ENCODE peak calls at places on chromosomes 13 and 19, in seven cellular contexts. G is epithelial cell of esophagus, W is WTC11, Y is cardiac fibroblast, S is D721Med, H is omental fat pad, Z is thoracic aorta. N is an unnamed sample.

GRCh38 chr13:37602743-37603381 is 4.3 kb upstream of the POSTN start:
- DNase-seq in G (peak), W (no peak), Z (no peak), S (no peak), H (no peak), Y (peak), N (no peak)

GRCh38 chr19:15448778-15449619 is 757 bp downstream of the WIZ start:
- DNase-seq in S (no peak), Z (no peak), Y (peak), H (no peak), G (no peak), W (no peak), N (peak)

GRCh38 chr19:36894849-36895383 is 21.2 kb downstream of the ZNF829 start:
- DNase-seq in Z (no peak), H (no peak), G (no peak), W (no peak), Y (no peak), S (no peak), N (no peak)

GRCh38 chr13:41017744-41018582 is 1.2 kb downstream of the ELF1 start:
- DNase-seq in W (no peak), G (peak), H (no peak), Y (no peak), Z (no peak), S (no peak), N (no peak)

GRCh38 chr13:78102121-78102677 is 183.6 kb upstream of the EDNRB start:
- DNase-seq in W (no peak), Z (no peak), G (peak), H (no peak), S (no peak), Y (peak), N (no peak)

GRCh38 chr19:6731822-6732221 is 5.6 kb downstream of the GPR108 start:
- DNase-seq in H (no peak), Y (no peak), S (no peak), Z (no peak), W (no peak), G (no peak), N (no peak)

GRCh38 chr13:23695711-23696512 is 125.7 kb downstream of the TNFRSF19 start:
- DNase-seq in Y (no peak), Z (no peak), G (peak), W (peak), S (no peak), H (no peak), N (no peak)

GRCh38 chr13:75896271-75896670 is 260.1 kb downstream of the LMO7 start:
- DNase-seq in S (no peak), H (no peak), Y (no peak), W (no peak), Z (no peak), G (no peak), N (no peak)

GRCh38 chr19:50844296-50844935 is 10.3 kb upstream of the KLK3 start:
- DNase-seq in S (no peak), G (no peak), Z (no peak), Y (no peak), H (no peak), W (no peak), N (no peak)

GRCh38 chr19:1674293-1674679 is 21.9 kb upstream of the TCF3 start:
- DNase-seq in W (no peak), Z (no peak), S (no peak), G (no peak), Y (no peak), H (no peak), N (peak)

GRCh38 chr19:1680976-1681375 is 28.6 kb upstream of the TCF3 start:
- DNase-seq in H (no peak), Z (no peak), Y (no peak), G (no peak), S (no peak), W (no peak), N (no peak)

GRCh38 chr19:1676351-1677266 is 24.2 kb upstream of the TCF3 start:
- DNase-seq in H (no peak), S (no peak), Z (no peak), Y (no peak), W (no peak), G (no peak), N (no peak)

GRCh38 chr19:1675633-1676350 is 23.4 kb upstream of the TCF3 start:
- DNase-seq in G (no peak), S (no peak), H (no peak), Z (no peak), W (no peak), Y (no peak), N (peak)

DNA sequence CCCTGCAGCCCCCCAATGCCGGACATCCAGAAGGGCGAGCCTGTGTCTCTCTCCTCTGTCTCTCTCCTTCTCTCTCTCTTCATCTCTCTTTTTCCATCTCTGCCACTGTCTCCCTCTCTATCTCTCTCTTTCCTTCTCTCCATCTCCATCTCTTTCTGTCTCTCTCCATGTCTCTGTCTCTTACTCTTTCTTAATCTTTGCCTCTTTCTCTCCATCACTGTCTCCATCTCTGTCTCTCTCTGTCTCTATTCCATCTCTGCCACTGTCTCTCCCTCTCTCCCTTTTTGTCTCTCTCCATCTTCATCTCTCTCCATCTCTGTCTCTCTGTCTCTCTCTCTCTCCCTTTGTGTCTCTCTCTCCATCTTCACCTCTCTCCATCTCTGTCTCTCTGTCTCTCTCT is 25.7 kb upstream of the TCF3 start:
- DNase-seq in H (no peak), S (no peak), W (no peak), G (no peak), Y (no peak), Z (no peak), N (no peak)
- TF ChIP-seq CTCF in H (no peak), S (no peak), W (no peak), G (no peak), Y (no peak), Z (no peak), N (no peak)

DNA sequence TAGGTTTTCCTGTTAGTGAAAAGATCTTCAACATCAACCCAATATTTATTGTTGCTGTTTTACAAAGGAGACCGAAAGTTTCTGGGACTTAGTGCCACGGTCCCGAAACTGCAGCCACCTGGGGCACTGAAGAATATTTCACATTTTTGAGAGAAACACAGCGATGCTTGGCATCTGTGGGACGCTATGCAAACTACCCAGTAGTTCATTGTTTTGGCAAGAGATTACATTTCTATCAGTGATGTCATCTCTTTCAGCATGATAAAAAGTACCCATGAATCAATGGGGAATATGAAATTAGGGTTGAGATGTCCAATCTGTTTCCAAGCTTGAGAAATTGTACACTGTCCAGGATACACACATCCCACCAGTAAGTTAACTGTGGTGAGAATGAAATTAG is 43.9 kb downstream of the TGDS start:
- DNase-seq in G (no peak), Z (no peak), W (no peak), Y (no peak), H (no peak), S (no peak), N (no peak)
- TF ChIP-seq CTCF in G (no peak), Z (no peak), W (no peak), Y (no peak), H (no peak), S (no peak), N (no peak)

DNA sequence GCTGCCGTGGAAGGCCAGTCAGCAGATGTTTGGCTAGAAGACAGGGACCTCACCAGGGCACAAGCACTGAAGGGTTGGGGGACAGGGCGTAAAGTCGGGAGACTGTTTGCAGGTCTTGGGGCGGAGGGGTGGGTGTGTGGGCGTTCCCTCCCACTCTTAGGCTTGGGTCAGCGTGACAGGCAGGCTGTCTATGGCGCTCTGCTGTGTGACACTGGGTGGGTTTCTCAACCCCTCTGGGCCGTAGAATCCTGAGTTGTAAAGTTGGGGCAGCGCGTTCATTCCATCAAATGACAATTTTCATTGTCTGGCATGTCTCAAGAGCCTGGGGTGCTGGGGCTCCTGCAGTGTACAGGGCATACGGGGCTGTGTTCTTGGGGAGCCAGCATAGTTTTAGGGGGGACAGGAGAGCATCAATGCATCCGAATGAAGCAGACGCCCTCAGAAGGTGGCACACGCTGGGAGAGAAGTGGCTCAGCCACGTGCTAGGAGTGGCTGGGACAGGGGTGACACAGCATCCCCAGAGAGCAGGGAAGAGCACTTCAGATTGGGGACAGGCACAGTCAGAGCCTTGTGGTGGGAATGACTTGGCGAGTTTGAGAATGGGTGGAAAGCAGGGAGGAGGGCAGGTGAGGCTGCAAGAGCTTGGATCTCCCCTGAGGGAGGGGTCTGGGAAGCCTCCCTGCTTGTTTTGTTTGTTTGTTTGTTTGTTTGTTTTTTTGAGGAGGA is 4.4 kb downstream of the CRTC1 start:
- DNase-seq in S (no peak), W (no peak), G (no peak), Z (no peak), Y (no peak), H (no peak), N (no peak)
- TF ChIP-seq CTCF in S (no peak), W (no peak), G (no peak), Z (no peak), Y (no peak), H (no peak), N (no peak)

GRCh38 chr19:19113040-19113541 is 25.2 kb downstream of the TMEM161A start:
- DNase-seq in W (peak), S (no peak), G (peak), Y (peak), Z (no peak), H (no peak), N (peak)

GRCh38 chr19:19120308-19121156 is 17.7 kb downstream of the TMEM161A start:
- DNase-seq in Y (peak), W (peak), S (no peak), H (no peak), Z (no peak), G (peak), N (peak)

GRCh38 chr19:19119325-19120237 is 18.7 kb downstream of the TMEM161A start:
- DNase-seq in S (no peak), G (no peak), H (no peak), W (no peak), Y (no peak), Z (no peak), N (no peak)

GRCh38 chr19:19111967-19112580 is 26.2 kb downstream of the TMEM161A start:
- DNase-seq in S (no peak), G (no peak), W (no peak), Z (no peak), H (no peak), Y (no peak), N (no peak)

DNA sequence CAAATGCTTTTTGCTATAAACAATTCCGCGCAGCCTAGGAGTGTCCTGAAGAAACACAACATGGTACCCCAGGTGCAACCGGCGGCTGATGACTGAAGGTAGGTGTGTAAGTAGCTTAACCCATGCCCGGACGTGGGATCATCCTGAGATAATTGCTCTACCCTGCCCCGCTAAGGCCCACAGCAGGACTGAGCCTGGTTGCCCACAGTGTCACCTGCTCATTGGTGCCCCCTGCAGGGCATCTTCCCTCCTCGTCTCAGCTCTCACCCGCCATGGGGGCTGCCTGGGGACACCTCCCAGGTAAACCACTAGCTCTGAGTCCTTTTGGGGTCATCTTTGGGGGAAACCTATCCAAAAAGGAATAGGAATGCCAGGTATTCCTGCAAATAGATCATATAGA is 22.3 kb downstream of the TMEM161A start:
- DNase-seq in W (peak), G (no peak), Y (peak), S (peak), Z (no peak), H (no peak), N (peak)
- TF ChIP-seq CTCF in W (peak), G (peak), Y (peak), S (peak), Z (peak), H (no peak), N (peak)

DNA sequence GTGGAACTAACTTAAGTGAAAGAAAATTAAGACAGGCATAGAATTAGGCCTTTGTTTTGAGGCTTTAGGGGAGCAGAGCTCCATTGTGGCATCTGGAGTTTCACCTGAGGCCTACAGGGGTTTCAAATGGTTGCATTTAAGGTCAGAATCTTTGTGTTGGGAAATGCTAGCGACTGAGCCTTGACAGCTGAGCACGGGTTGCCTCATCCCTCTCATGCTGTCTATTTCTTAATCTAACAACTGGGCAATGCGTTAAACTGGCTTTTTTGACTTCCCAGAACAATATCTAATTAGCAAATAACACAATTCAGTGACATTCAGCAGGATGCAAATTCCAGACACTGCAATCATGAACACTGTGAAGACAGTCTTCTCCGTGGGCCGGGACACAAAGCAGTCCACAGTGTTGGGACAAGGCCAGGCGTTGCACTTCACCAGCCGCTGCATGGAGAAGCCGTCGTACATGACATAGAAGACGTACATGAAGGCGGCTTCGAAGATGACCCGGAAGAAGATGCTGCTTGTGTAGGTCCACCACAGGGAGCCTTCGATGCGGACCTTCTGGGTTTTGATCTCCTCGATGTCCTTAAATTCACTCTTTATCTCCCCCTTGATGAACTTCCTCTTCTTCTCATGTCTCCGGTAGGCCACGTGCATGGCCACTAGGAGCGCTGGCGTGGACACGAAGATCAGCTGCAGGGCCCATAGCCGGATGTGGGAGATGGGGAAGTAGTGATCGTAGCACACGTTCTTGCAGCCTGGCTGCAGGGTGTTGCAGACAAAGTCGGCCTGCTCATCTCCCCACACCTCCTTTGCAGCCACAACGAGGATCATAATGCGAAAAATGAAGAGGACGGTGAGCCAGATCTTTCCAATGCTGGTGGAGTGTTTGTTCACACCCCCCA is 3.8 kb downstream of the GJB2 start:
- DNase-seq in H (no peak), S (no peak), W (peak), G (no peak), Y (no peak), Z (no peak), N (no peak)
- TF ChIP-seq CTCF in H (no peak), S (no peak), W (peak), G (peak), Y (no peak), Z (no peak), N (peak)

GRCh38 chr19:45444318-45445041 is 20.8 kb upstream of the ERCC1 start:
- DNase-seq in H (peak), G (peak), W (peak), S (peak), Y (peak), Z (peak), N (peak)

GRCh38 chr19:45445139-45445538 is 21.4 kb upstream of the ERCC1 start:
- DNase-seq in Z (no peak), W (no peak), S (no peak), H (no peak), Y (no peak), G (no peak), N (no peak)

GRCh38 chr19:45448425-45448756 is 19.4 kb upstream of the FOSB start:
- DNase-seq in S (no peak), H (no peak), G (no peak), Y (no peak), Z (no peak), W (no peak), N (no peak)

GRCh38 chr19:45446944-45447343 is 20.9 kb upstream of the FOSB start:
- DNase-seq in Z (no peak), H (no peak), Y (no peak), G (peak), S (no peak), W (no peak), N (no peak)

GRCh38 chr19:45446295-45446694 is 21.5 kb upstream of the FOSB start:
- DNase-seq in H (no peak), W (no peak), S (no peak), Z (no peak), Y (peak), G (peak), N (no peak)
- TF ChIP-seq CTCF in H (no peak), W (no peak), S (peak), Z (no peak), Y (peak), G (peak), N (no peak)

GRCh38 chr13:64127856-64128255 is 2712.2 kb upstream of the PCDH20 start:
- DNase-seq in Y (no peak), W (no peak), S (no peak), Z (no peak), G (no peak), H (no peak), N (no peak)
- TF ChIP-seq CTCF in Y (no peak), W (no peak), S (no peak), Z (no peak), G (no peak), H (no peak), N (no peak)